ENCODE peak calls at places on chromosomes 3 and 15, in ten cellular contexts. H is HCT116, X is GM23338, L is PC-3, K is hepatocyte, T is PC-9, A is Karpas-422, G is OCI-LY7, U is SK-N-SH, D is MM.1S. E is an unnamed sample.

GRCh38 chr15:75436861-75437260 is 14.6 kb downstream of the SIN3A start:
- DNase-seq in H (no peak), X (no peak), L (no peak), K (no peak), T (no peak), A (no peak), G (no peak), U (no peak), D (no peak), E (no peak)

GRCh38 chr3:131704084-131704483 is 201.3 kb upstream of the MRPL3 start:
- DNase-seq in H (no peak), X (no peak), L (no peak), K (no peak), T (no peak), A (no peak), G (no peak), U (no peak), D (no peak), E (peak; percentile 57)

GRCh38 chr3:128404276-128405062 is 62.2 kb downstream of the DNAJB8 start:
- DNase-seq in H (no peak), X (no peak), L (no peak), K (no peak), T (peak; percentile 30), A (no peak), G (no peak), U (peak; percentile 68), D (no peak), E (no peak)

GRCh38 chr15:65761210-65761926 is 30.7 kb downstream of the DENND4A start:
- DNase-seq in H (no peak), X (no peak), L (no peak), K (no peak), T (no peak), A (no peak), G (no peak), U (no peak), D (no peak), E (no peak)

GRCh38 chr3:111906667-111907066 is 47.6 kb downstream of the PHLDB2 start:
- DNase-seq in H (no peak), X (no peak), L (no peak), K (no peak), T (no peak), A (peak; percentile 52), G (no peak), U (no peak), D (no peak), E (no peak)

GRCh38 chr3:78972617-78973301 is 795.0 kb downstream of the ROBO1 start:
- DNase-seq in H (no peak), X (no peak), L (peak; percentile 67), K (no peak), T (no peak), A (no peak), G (no peak), U (no peak), D (no peak), E (no peak)

GRCh38 chr3:42490243-42490642 is 12.2 kb upstream of the VIPR1 start:
- DNase-seq in H (peak; percentile 59), X (no peak), L (peak; percentile 96), K (peak; percentile 35), T (peak; percentile 90), A (peak; percentile 90), G (peak; percentile 93), U (no peak), D (peak; percentile 88), E (no peak)

GRCh38 chr15:52191207-52191606 is at the start of gene GNB5:
- DNase-seq in H (no peak), X (peak; percentile 23), L (no peak), K (no peak), T (no peak), A (no peak), G (no peak), U (no peak), D (no peak), E (no peak)

GRCh38 chr3:9404680-9405079 is 7.3 kb downstream of the SETD5 start:
- DNase-seq in H (no peak), X (no peak), L (no peak), K (no peak), T (no peak), A (no peak), G (no peak), U (peak; percentile 20), D (no peak), E (no peak)

GRCh38 chr3:55630921-55631299 is 143.8 kb upstream of the WNT5A start:
- DNase-seq in H (no peak), X (no peak), L (no peak), K (no peak), T (no peak), A (no peak), G (no peak), U (no peak), D (no peak), E (no peak)

GRCh38 chr3:37040231-37040630 is 46.9 kb downstream of the MLH1 start:
- DNase-seq in H (no peak), X (no peak), L (no peak), K (no peak), T (no peak), A (no peak), G (no peak), U (no peak), D (no peak), E (peak; percentile 45)

GRCh38 chr3:48847586-48848423 is at the start of gene PRKAR2A:
- DNase-seq in H (peak; percentile 79), X (peak; percentile 93), L (peak; percentile 93), K (peak; percentile 96), T (peak; percentile 90), A (peak; percentile 95), G (peak; percentile 90), U (peak; percentile 98), D (peak; percentile 90), E (peak; percentile 96)

GRCh38 chr3:33491697-33492096 is 51.5 kb upstream of the UBP1 start:
- DNase-seq in H (no peak), X (no peak), L (no peak), K (no peak), T (no peak), A (no peak), G (no peak), U (no peak), D (no peak), E (no peak)

GRCh38 chr3:178353292-178353814 is 182.9 kb upstream of the KCNMB2 start:
- DNase-seq in H (no peak), X (no peak), L (no peak), K (no peak), T (no peak), A (no peak), G (no peak), U (no peak), D (no peak), E (peak; percentile 50)

GRCh38 chr15:67863442-67863987 is 23.7 kb upstream of the RNU6-1 start:
- DNase-seq in H (peak; percentile 46), X (peak; percentile 90), L (peak; percentile 74), K (peak; percentile 92), T (peak; percentile 72), A (peak; percentile 95), G (peak; percentile 89), U (peak; percentile 90), D (peak; percentile 72), E (peak; percentile 89)

GRCh38 chr15:51094606-51095569 is at the start of gene TNFAIP8L3:
- DNase-seq in H (no peak), X (peak; percentile 63), L (no peak), K (peak; percentile 57), T (peak; percentile 24), A (no peak), G (no peak), U (peak; percentile 84), D (no peak), E (peak; percentile 68)

DNA sequence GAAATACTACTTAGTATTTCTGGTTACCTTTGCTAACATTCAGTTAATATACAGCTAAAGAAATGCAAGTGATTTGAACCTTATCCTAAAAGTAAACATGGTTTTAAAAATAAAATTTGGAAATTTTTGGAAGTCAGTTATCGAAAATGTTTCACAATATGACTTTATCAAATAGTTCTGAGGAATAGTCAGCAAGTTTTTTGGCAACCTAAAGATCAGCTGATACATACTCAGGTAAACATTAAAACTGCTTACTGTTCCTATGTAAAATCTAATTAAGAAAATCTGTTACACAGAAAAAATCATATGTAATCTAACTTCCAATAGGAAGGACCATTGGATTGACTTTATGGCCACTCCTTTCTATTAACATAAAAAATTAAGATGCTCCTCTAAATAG is 24.1 kb downstream of the IFT80 start:
- DNase-seq in H (no peak), X (no peak), L (peak; percentile 43), K (no peak), T (no peak), A (no peak), G (no peak), U (no peak), D (no peak), E (no peak)
- H3K9me2 ChIP-seq in H (peaks cover 4% of the 10 kb centered on the region), X (no peaks in the 10 kb centered on the region), L (no peaks in the 10 kb centered on the region), K (no peaks in the 10 kb centered on the region), T (no peaks in the 10 kb centered on the region), A (no peaks in the 10 kb centered on the region), G (no peaks in the 10 kb centered on the region), U (no peaks in the 10 kb centered on the region), D (no peaks in the 10 kb centered on the region), E (no peaks in the 10 kb centered on the region)

GRCh38 chr3:182895513-182896112 is 84.7 kb downstream of the DCUN1D1 start:
- DNase-seq in H (no peak), X (no peak), L (no peak), K (peak; percentile 21), T (no peak), A (no peak), G (no peak), U (no peak), D (no peak), E (no peak)
- H3K4me3 ChIP-seq in H (no peak overlapping the region), X (no peak overlapping the region), L (no peak overlapping the region), K (no peak overlapping the region), T (no peak overlapping the region), A (no peak overlapping the region), G (no peak overlapping the region), U (no peak overlapping the region), D (no peak overlapping the region), E (no peak overlapping the region)

DNA sequence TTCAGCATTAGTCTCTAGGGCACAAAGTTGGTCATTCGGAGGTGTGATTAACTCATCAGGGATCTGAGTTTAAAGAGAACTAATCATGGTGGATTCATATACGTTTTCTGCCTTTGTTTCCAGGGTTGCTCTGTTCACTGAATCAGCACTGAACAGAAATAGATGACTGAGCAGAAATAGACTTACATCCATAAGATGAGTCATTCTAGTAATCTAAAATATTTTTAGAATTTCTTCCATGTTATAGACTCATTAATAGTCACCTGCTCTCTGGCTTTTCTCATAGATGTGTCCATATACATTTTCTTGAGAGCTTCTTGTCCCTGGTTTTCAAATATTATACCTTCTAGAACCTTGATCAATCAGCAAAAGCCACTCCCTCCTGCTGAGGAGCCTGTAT is 837.6 kb upstream of the DPPA4 start:
- DNase-seq in H (no peak), X (no peak), L (no peak), K (no peak), T (no peak), A (no peak), G (no peak), U (no peak), D (no peak), E (peak; percentile 54)
- H3K4me1 ChIP-seq in H (no peaks in the 10 kb centered on the region), X (no peaks in the 10 kb centered on the region), L (no peaks in the 10 kb centered on the region), K (no peaks in the 10 kb centered on the region), T (no peaks in the 10 kb centered on the region), A (no peaks in the 10 kb centered on the region), G (no peaks in the 10 kb centered on the region), U (no peaks in the 10 kb centered on the region), D (no peaks in the 10 kb centered on the region), E (peaks cover 12% of the 10 kb centered on the region)

DNA sequence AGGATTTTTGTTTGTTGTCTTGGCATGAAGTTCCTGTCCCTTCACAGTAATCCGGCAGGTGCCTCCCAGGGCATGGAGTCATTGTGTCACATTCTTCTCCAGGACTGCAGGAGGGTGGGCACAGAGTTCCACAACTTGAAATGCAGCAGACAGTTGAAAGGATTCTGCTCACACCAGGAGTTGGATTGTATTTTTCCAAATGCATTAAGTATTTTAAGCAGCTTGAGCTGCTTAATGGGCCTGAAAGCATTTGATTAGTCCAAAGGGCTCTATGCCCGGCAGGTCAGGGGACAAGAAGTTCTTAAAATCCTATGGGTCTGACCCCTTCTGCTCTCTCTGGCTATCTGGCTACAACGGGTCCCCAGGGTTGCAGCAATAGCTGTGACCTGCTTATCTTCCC is 92.9 kb downstream of the APBA2 start:
- DNase-seq in H (no peak), X (no peak), L (no peak), K (no peak), T (no peak), A (no peak), G (no peak), U (no peak), D (no peak), E (no peak)
- H3K9me2 ChIP-seq in H (no peaks in the 10 kb centered on the region), X (no peaks in the 10 kb centered on the region), L (no peaks in the 10 kb centered on the region), K (no peaks in the 10 kb centered on the region), T (no peaks in the 10 kb centered on the region), A (no peaks in the 10 kb centered on the region), G (no peaks in the 10 kb centered on the region), U (no peaks in the 10 kb centered on the region), D (no peaks in the 10 kb centered on the region), E (no peaks in the 10 kb centered on the region)

E was measured in GM23248.